ENCODE peak calls at places on chromosomes 16 and 17, in six cellular contexts. One of them, this sample, is unnamed.

GRCh38 chr16:64092284-64092683 is 1029.6 kb downstream of the CDH11 start:
- DNase-seq in B cell: no peak
- DNase-seq in MM.1S: no peak
- DNase-seq in hepatocyte: no peak
- DNase-seq in CD8-positive, alpha-beta T cell: no peak
- DNase-seq in progenitor cell of endocrine pancreas: no peak
- DNase-seq in this sample: no peak

GRCh38 chr16:57643166-57643813 is 14.9 kb downstream of the ADGRG1 start:
- DNase-seq in B cell: no peak
- DNase-seq in MM.1S: no peak
- DNase-seq in hepatocyte: no peak
- DNase-seq in CD8-positive, alpha-beta T cell: no peak
- DNase-seq in progenitor cell of endocrine pancreas: no peak
- DNase-seq in this sample: no peak

GRCh38 chr17:57722704-57723043 is 22.4 kb downstream of the CCDC182 start:
- DNase-seq in B cell: no peak
- DNase-seq in MM.1S: no peak
- DNase-seq in hepatocyte: no peak
- DNase-seq in CD8-positive, alpha-beta T cell: no peak
- DNase-seq in progenitor cell of endocrine pancreas: no peak
- DNase-seq in this sample: no peak

GRCh38 chr17:50196826-50197225 is 4.6 kb downstream of the COL1A1 start:
- DNase-seq in B cell: no peak
- DNase-seq in MM.1S: no peak
- DNase-seq in hepatocyte: no peak
- DNase-seq in CD8-positive, alpha-beta T cell: no peak
- DNase-seq in progenitor cell of endocrine pancreas: no peak
- DNase-seq in this sample: no peak

GRCh38 chr17:12180644-12181261 is 160.1 kb downstream of the MAP2K4 start:
- DNase-seq in B cell: no peak
- DNase-seq in MM.1S: peak; percentile 44
- DNase-seq in hepatocyte: peak; percentile 76
- DNase-seq in CD8-positive, alpha-beta T cell: no peak
- DNase-seq in progenitor cell of endocrine pancreas: no peak
- DNase-seq in this sample: no peak

GRCh38 chr16:31216552-31217530 is at the start of gene PYDC1:
- DNase-seq in B cell: no peak
- DNase-seq in MM.1S: no peak
- DNase-seq in hepatocyte: no peak
- DNase-seq in CD8-positive, alpha-beta T cell: no peak
- DNase-seq in progenitor cell of endocrine pancreas: no peak
- DNase-seq in this sample: no peak

GRCh38 chr17:17269926-17270773 is 10.9 kb downstream of the COPS3 start:
- DNase-seq in B cell: no peak
- DNase-seq in MM.1S: peak; percentile 18
- DNase-seq in hepatocyte: no peak
- DNase-seq in CD8-positive, alpha-beta T cell: no peak
- DNase-seq in progenitor cell of endocrine pancreas: no peak
- DNase-seq in this sample: no peak

GRCh38 chr17:37220609-37220953 is 155.2 kb upstream of the C17orf78 start:
- DNase-seq in B cell: no peak
- DNase-seq in MM.1S: peak; percentile 12
- DNase-seq in hepatocyte: peak; percentile 28
- DNase-seq in CD8-positive, alpha-beta T cell: no peak
- DNase-seq in progenitor cell of endocrine pancreas: no peak
- DNase-seq in this sample: no peak

GRCh38 chr16:87918866-87919680 is 17.3 kb downstream of the CA5A start:
- DNase-seq in B cell: peak; percentile 27
- DNase-seq in MM.1S: no peak
- DNase-seq in hepatocyte: no peak
- DNase-seq in CD8-positive, alpha-beta T cell: no peak
- DNase-seq in progenitor cell of endocrine pancreas: no peak
- DNase-seq in this sample: no peak

GRCh38 chr17:3531266-3532101 is 26.1 kb downstream of the TRPV3 start:
- DNase-seq in B cell: no peak
- DNase-seq in MM.1S: no peak
- DNase-seq in hepatocyte: peak; percentile 5
- DNase-seq in CD8-positive, alpha-beta T cell: no peak
- DNase-seq in progenitor cell of endocrine pancreas: no peak
- DNase-seq in this sample: no peak

GRCh38 chr16:23026777-23027362 is 122.4 kb downstream of the USP31 start:
- DNase-seq in B cell: no peak
- DNase-seq in MM.1S: no peak
- DNase-seq in hepatocyte: peak; percentile 63
- DNase-seq in CD8-positive, alpha-beta T cell: no peak
- DNase-seq in progenitor cell of endocrine pancreas: peak; percentile 56
- DNase-seq in this sample: no peak

GRCh38 chr16:49703494-49703893 is 152.4 kb downstream of the ZNF423 start:
- DNase-seq in B cell: no peak
- DNase-seq in MM.1S: no peak
- DNase-seq in hepatocyte: no peak
- DNase-seq in CD8-positive, alpha-beta T cell: no peak
- DNase-seq in progenitor cell of endocrine pancreas: no peak
- DNase-seq in this sample: no peak

GRCh38 chr16:49701867-49702494 is 153.9 kb downstream of the ZNF423 start:
- DNase-seq in B cell: no peak
- DNase-seq in MM.1S: no peak
- DNase-seq in hepatocyte: peak; percentile 66
- DNase-seq in CD8-positive, alpha-beta T cell: no peak
- DNase-seq in progenitor cell of endocrine pancreas: no peak
- DNase-seq in this sample: no peak

GRCh38 chr16:49700928-49701685 is 154.8 kb downstream of the ZNF423 start:
- DNase-seq in B cell: no peak
- DNase-seq in MM.1S: no peak
- DNase-seq in hepatocyte: no peak
- DNase-seq in CD8-positive, alpha-beta T cell: no peak
- DNase-seq in progenitor cell of endocrine pancreas: no peak
- DNase-seq in this sample: no peak

GRCh38 chr16:49706620-49707355 is 149.1 kb downstream of the ZNF423 start:
- DNase-seq in B cell: no peak
- DNase-seq in MM.1S: no peak
- DNase-seq in hepatocyte: no peak
- DNase-seq in CD8-positive, alpha-beta T cell: no peak
- DNase-seq in progenitor cell of endocrine pancreas: no peak
- DNase-seq in this sample: no peak

GRCh38 chr16:49704586-49705155 is 151.2 kb downstream of the ZNF423 start:
- DNase-seq in B cell: no peak
- DNase-seq in MM.1S: peak; percentile 18
- DNase-seq in hepatocyte: no peak
- DNase-seq in CD8-positive, alpha-beta T cell: no peak
- DNase-seq in progenitor cell of endocrine pancreas: no peak
- DNase-seq in this sample: no peak
- TF ChIP-seq CTCF in B cell: no peak
- TF ChIP-seq CTCF in MM.1S: peak; percentile 41
- TF ChIP-seq CTCF in hepatocyte: no peak
- TF ChIP-seq CTCF in CD8-positive, alpha-beta T cell: no peak
- TF ChIP-seq CTCF in progenitor cell of endocrine pancreas: no peak
- TF ChIP-seq CTCF in this sample: no peak

DNA sequence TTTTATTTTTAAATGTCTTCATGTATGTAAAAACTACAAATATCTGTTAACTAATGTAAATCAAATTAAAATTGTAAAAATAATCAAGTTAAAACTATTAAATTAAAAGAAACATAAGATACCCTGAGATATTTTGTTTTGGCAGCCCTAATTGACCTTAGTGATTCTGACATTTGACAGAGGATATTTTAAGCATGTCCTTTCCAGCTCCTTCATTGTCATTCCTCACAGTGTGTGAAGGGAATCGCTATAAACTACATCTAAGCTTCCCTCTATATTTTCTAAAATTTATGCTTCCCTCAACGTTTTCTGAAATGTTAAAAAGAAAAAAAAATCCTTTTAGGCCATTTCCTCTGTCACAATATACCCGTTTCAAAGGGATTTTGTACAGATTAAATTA is 20.2 kb downstream of the CEP112 start:
- DNase-seq in B cell: no peak
- DNase-seq in MM.1S: no peak
- DNase-seq in hepatocyte: no peak
- DNase-seq in CD8-positive, alpha-beta T cell: no peak
- DNase-seq in progenitor cell of endocrine pancreas: no peak
- DNase-seq in this sample: no peak
- TF ChIP-seq CTCF in B cell: no peak
- TF ChIP-seq CTCF in MM.1S: no peak
- TF ChIP-seq CTCF in hepatocyte: no peak
- TF ChIP-seq CTCF in CD8-positive, alpha-beta T cell: no peak
- TF ChIP-seq CTCF in progenitor cell of endocrine pancreas: no peak
- TF ChIP-seq CTCF in this sample: no peak

DNA sequence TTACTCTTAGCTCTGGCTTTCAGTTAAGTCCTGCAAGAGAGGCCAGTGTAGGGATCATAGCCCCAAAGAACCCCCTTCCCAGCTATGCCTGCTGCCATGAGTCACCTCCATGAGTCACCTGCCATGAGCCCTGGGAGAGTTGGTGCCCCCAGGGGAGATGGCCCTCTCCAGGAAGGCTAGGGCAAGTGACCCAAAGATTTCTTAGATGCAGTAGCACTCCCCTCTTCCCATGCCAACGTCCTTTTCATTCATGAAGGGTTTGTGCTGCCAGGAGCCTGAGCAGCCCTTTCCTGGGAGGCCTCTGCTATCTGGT is 78.6 kb upstream of the LGALS9 start:
- DNase-seq in B cell: no peak
- DNase-seq in MM.1S: no peak
- DNase-seq in hepatocyte: peak; percentile 66
- DNase-seq in CD8-positive, alpha-beta T cell: no peak
- DNase-seq in progenitor cell of endocrine pancreas: no peak
- DNase-seq in this sample: no peak
- TF ChIP-seq CTCF in B cell: no peak
- TF ChIP-seq CTCF in MM.1S: no peak
- TF ChIP-seq CTCF in hepatocyte: no peak
- TF ChIP-seq CTCF in CD8-positive, alpha-beta T cell: no peak
- TF ChIP-seq CTCF in progenitor cell of endocrine pancreas: no peak
- TF ChIP-seq CTCF in this sample: no peak

GRCh38 chr17:60311936-60312335 is 80.0 kb downstream of the USP32 start:
- DNase-seq in B cell: no peak
- DNase-seq in MM.1S: no peak
- DNase-seq in hepatocyte: no peak
- DNase-seq in CD8-positive, alpha-beta T cell: no peak
- DNase-seq in progenitor cell of endocrine pancreas: no peak
- DNase-seq in this sample: no peak

GRCh38 chr17:60314423-60314822 is 77.5 kb downstream of the USP32 start:
- DNase-seq in B cell: no peak
- DNase-seq in MM.1S: peak; percentile 25
- DNase-seq in hepatocyte: no peak
- DNase-seq in CD8-positive, alpha-beta T cell: no peak
- DNase-seq in progenitor cell of endocrine pancreas: no peak
- DNase-seq in this sample: no peak

GRCh38 chr17:60311186-60311585 is 80.7 kb downstream of the USP32 start:
- DNase-seq in B cell: no peak
- DNase-seq in MM.1S: no peak
- DNase-seq in hepatocyte: no peak
- DNase-seq in CD8-positive, alpha-beta T cell: no peak
- DNase-seq in progenitor cell of endocrine pancreas: no peak
- DNase-seq in this sample: no peak

GRCh38 chr17:60318830-60319229 is 73.1 kb downstream of the USP32 start:
- DNase-seq in B cell: no peak
- DNase-seq in MM.1S: no peak
- DNase-seq in hepatocyte: no peak
- DNase-seq in CD8-positive, alpha-beta T cell: no peak
- DNase-seq in progenitor cell of endocrine pancreas: no peak
- DNase-seq in this sample: no peak

GRCh38 chr17:60315650-60316049 is 76.3 kb downstream of the USP32 start:
- DNase-seq in B cell: no peak
- DNase-seq in MM.1S: peak; percentile 8
- DNase-seq in hepatocyte: no peak
- DNase-seq in CD8-positive, alpha-beta T cell: no peak
- DNase-seq in progenitor cell of endocrine pancreas: no peak
- DNase-seq in this sample: no peak
- TF ChIP-seq CTCF in B cell: no peak
- TF ChIP-seq CTCF in MM.1S: peak; percentile 34
- TF ChIP-seq CTCF in hepatocyte: no peak
- TF ChIP-seq CTCF in CD8-positive, alpha-beta T cell: no peak
- TF ChIP-seq CTCF in progenitor cell of endocrine pancreas: no peak
- TF ChIP-seq CTCF in this sample: peak; percentile 15

DNA sequence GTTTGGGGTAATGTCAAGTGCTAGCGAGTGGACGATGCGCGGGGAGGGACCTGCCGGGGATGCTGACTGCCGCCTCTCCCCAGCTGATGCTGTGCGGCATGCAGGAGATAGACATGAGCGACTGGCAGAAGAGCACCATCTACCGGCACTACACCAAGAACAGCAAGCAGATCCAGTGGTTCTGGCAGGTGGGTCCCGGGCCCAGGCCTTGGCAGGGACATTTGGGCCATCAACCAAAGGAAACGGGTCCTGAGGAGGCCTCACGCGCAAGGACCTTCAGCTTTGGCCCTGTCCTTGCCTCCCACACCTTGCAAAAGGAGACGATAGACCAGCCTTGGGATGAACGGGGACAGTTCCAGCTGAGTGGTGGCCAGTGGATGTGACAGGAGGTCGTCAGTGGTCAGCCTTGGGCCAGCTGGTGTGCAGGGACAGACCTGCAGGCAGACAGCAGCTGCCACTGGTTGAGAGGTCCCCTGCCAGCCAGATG is 13.6 kb upstream of the CLEC18A start:
- DNase-seq in B cell: no peak
- DNase-seq in MM.1S: no peak
- DNase-seq in hepatocyte: peak; percentile 15
- DNase-seq in CD8-positive, alpha-beta T cell: no peak
- DNase-seq in progenitor cell of endocrine pancreas: no peak
- DNase-seq in this sample: no peak
- TF ChIP-seq CTCF in B cell: no peak
- TF ChIP-seq CTCF in MM.1S: no peak
- TF ChIP-seq CTCF in hepatocyte: peak; percentile 30
- TF ChIP-seq CTCF in CD8-positive, alpha-beta T cell: no peak
- TF ChIP-seq CTCF in progenitor cell of endocrine pancreas: no peak
- TF ChIP-seq CTCF in this sample: peak; percentile 41

GRCh38 chr17:61582593-61582992 is 8.4 kb downstream of the NACA2 start:
- DNase-seq in B cell: no peak
- DNase-seq in MM.1S: no peak
- DNase-seq in hepatocyte: no peak
- DNase-seq in CD8-positive, alpha-beta T cell: no peak
- DNase-seq in progenitor cell of endocrine pancreas: no peak
- DNase-seq in this sample: no peak

GRCh38 chr17:61583660-61584264 is 7.3 kb downstream of the NACA2 start:
- DNase-seq in B cell: no peak
- DNase-seq in MM.1S: no peak
- DNase-seq in hepatocyte: no peak
- DNase-seq in CD8-positive, alpha-beta T cell: no peak
- DNase-seq in progenitor cell of endocrine pancreas: no peak
- DNase-seq in this sample: no peak

GRCh38 chr17:61581611-61582349 is 9.2 kb downstream of the NACA2 start:
- DNase-seq in B cell: no peak
- DNase-seq in MM.1S: no peak
- DNase-seq in hepatocyte: no peak
- DNase-seq in CD8-positive, alpha-beta T cell: no peak
- DNase-seq in progenitor cell of endocrine pancreas: no peak
- DNase-seq in this sample: no peak

GRCh38 chr17:61584266-61584665 is 6.8 kb downstream of the NACA2 start:
- DNase-seq in B cell: no peak
- DNase-seq in MM.1S: no peak
- DNase-seq in hepatocyte: no peak
- DNase-seq in CD8-positive, alpha-beta T cell: no peak
- DNase-seq in progenitor cell of endocrine pancreas: no peak
- DNase-seq in this sample: no peak

DNA sequence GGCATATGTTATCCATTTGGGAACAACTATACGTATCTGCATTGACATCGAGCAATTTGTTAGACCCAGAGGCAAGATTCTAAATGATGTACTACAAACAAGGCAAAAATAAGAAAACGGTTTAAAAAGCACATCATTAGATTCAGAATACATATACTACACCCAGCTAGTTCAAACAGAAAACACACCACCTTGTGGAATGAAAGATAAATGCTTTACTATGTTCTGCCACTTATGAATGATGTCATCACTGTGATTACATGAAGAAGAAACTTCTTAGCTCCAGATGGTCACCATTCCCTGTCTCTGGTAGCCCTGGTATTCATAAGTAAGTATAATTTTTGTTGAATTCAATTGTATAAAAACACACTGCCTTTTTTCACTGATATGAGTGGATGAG is 7.8 kb downstream of the NACA2 start:
- DNase-seq in B cell: no peak
- DNase-seq in MM.1S: peak; percentile 58
- DNase-seq in hepatocyte: peak; percentile 62
- DNase-seq in CD8-positive, alpha-beta T cell: no peak
- DNase-seq in progenitor cell of endocrine pancreas: no peak
- DNase-seq in this sample: no peak
- TF ChIP-seq CTCF in B cell: no peak
- TF ChIP-seq CTCF in MM.1S: peak; percentile 42
- TF ChIP-seq CTCF in hepatocyte: peak; percentile 49
- TF ChIP-seq CTCF in CD8-positive, alpha-beta T cell: peak; percentile 19
- TF ChIP-seq CTCF in progenitor cell of endocrine pancreas: no peak
- TF ChIP-seq CTCF in this sample: peak; percentile 55

This sample was measured in osteocyte.